ENCODE peak calls at places on chromosomes 7 and 10, in nine cellular contexts. One of them, this sample, is unnamed.

GRCh38 chr7:93910076-93910994 is 4.0 kb downstream of the GNGT1 start:
- DNase-seq in mesothelial cell of epicardium: no peak
- DNase-seq in WERI-Rb-1: no peak
- DNase-seq in lower lobe of right lung: no peak
- DNase-seq in spleen: no peak
- DNase-seq in NB4: no peak
- DNase-seq in fibroblast of the aortic adventitia: peak
- DNase-seq in lower leg skin: no peak
- DNase-seq in WTC11: no peak
- DNase-seq in this sample: no peak

GRCh38 chr10:123796736-123797135 is 94.9 kb downstream of the CPXM2 start:
- DNase-seq in lower leg skin: no peak
- DNase-seq in mesothelial cell of epicardium: no peak
- DNase-seq in NB4: no peak
- DNase-seq in fibroblast of the aortic adventitia: no peak
- DNase-seq in WTC11: no peak
- DNase-seq in WERI-Rb-1: no peak
- DNase-seq in lower lobe of right lung: no peak
- DNase-seq in spleen: no peak
- DNase-seq in this sample: no peak

GRCh38 chr7:105098863-105099515 is 85.0 kb downstream of the KMT2E start:
- DNase-seq in lower lobe of right lung: no peak
- DNase-seq in WERI-Rb-1: no peak
- DNase-seq in NB4: no peak
- DNase-seq in WTC11: no peak
- DNase-seq in lower leg skin: no peak
- DNase-seq in spleen: no peak
- DNase-seq in mesothelial cell of epicardium: no peak
- DNase-seq in fibroblast of the aortic adventitia: no peak
- DNase-seq in this sample: no peak

GRCh38 chr7:43767311-43767710 is 8.8 kb downstream of the BLVRA start:
- DNase-seq in WTC11: no peak
- DNase-seq in mesothelial cell of epicardium: no peak
- DNase-seq in spleen: no peak
- DNase-seq in lower lobe of right lung: no peak
- DNase-seq in NB4: no peak
- DNase-seq in WERI-Rb-1: no peak
- DNase-seq in fibroblast of the aortic adventitia: no peak
- DNase-seq in lower leg skin: no peak
- DNase-seq in this sample: no peak

GRCh38 chr7:95608344-95609173 is 12.2 kb upstream of the PDK4 start:
- DNase-seq in WERI-Rb-1: peak
- DNase-seq in fibroblast of the aortic adventitia: peak
- DNase-seq in lower lobe of right lung: peak
- DNase-seq in spleen: peak
- DNase-seq in NB4: peak
- DNase-seq in lower leg skin: peak
- DNase-seq in WTC11: peak
- DNase-seq in mesothelial cell of epicardium: no peak
- DNase-seq in this sample: no peak

GRCh38 chr7:157896774-157897555 is 560.2 kb downstream of the DNAJB6 start:
- DNase-seq in mesothelial cell of epicardium: no peak
- DNase-seq in lower lobe of right lung: no peak
- DNase-seq in WTC11: no peak
- DNase-seq in NB4: no peak
- DNase-seq in WERI-Rb-1: no peak
- DNase-seq in spleen: no peak
- DNase-seq in lower leg skin: no peak
- DNase-seq in fibroblast of the aortic adventitia: no peak
- DNase-seq in this sample: peak

GRCh38 chr7:19491821-19492452 is 216.9 kb downstream of the POLR1F start:
- DNase-seq in spleen: no peak
- DNase-seq in lower lobe of right lung: no peak
- DNase-seq in WERI-Rb-1: no peak
- DNase-seq in fibroblast of the aortic adventitia: peak
- DNase-seq in NB4: peak
- DNase-seq in WTC11: no peak
- DNase-seq in lower leg skin: no peak
- DNase-seq in mesothelial cell of epicardium: no peak
- DNase-seq in this sample: no peak

GRCh38 chr10:119412244-119412750 is 130.2 kb downstream of the RGS10 start:
- DNase-seq in WERI-Rb-1: no peak
- DNase-seq in lower leg skin: peak
- DNase-seq in spleen: peak
- DNase-seq in fibroblast of the aortic adventitia: peak
- DNase-seq in lower lobe of right lung: peak
- DNase-seq in WTC11: no peak
- DNase-seq in mesothelial cell of epicardium: no peak
- DNase-seq in NB4: no peak
- DNase-seq in this sample: no peak

GRCh38 chr7:49783446-49783845 is 10.0 kb downstream of the VWC2 start:
- DNase-seq in mesothelial cell of epicardium: no peak
- DNase-seq in WTC11: no peak
- DNase-seq in spleen: no peak
- DNase-seq in fibroblast of the aortic adventitia: no peak
- DNase-seq in lower lobe of right lung: no peak
- DNase-seq in lower leg skin: no peak
- DNase-seq in WERI-Rb-1: no peak
- DNase-seq in NB4: no peak
- DNase-seq in this sample: no peak

GRCh38 chr7:47521041-47521795 is 60.7 kb downstream of the TNS3 start:
- DNase-seq in lower lobe of right lung: no peak
- DNase-seq in spleen: peak
- DNase-seq in mesothelial cell of epicardium: no peak
- DNase-seq in lower leg skin: no peak
- DNase-seq in NB4: no peak
- DNase-seq in WERI-Rb-1: no peak
- DNase-seq in WTC11: no peak
- DNase-seq in fibroblast of the aortic adventitia: no peak
- DNase-seq in this sample: peak

GRCh38 chr7:3897430-3898385 is 596.7 kb downstream of the SDK1 start:
- DNase-seq in mesothelial cell of epicardium: no peak
- DNase-seq in fibroblast of the aortic adventitia: peak
- DNase-seq in spleen: no peak
- DNase-seq in WTC11: peak
- DNase-seq in NB4: peak
- DNase-seq in lower lobe of right lung: no peak
- DNase-seq in WERI-Rb-1: peak
- DNase-seq in lower leg skin: no peak
- DNase-seq in this sample: no peak

GRCh38 chr10:122249991-122250750 is 20.9 kb upstream of the BTBD16 start:
- DNase-seq in NB4: no peak
- DNase-seq in mesothelial cell of epicardium: no peak
- DNase-seq in WERI-Rb-1: no peak
- DNase-seq in lower leg skin: no peak
- DNase-seq in WTC11: no peak
- DNase-seq in spleen: peak
- DNase-seq in lower lobe of right lung: no peak
- DNase-seq in fibroblast of the aortic adventitia: no peak
- DNase-seq in this sample: no peak

GRCh38 chr7:150388709-150389531 is 9.8 kb downstream of the ZNF775 start:
- DNase-seq in WERI-Rb-1: peak
- DNase-seq in fibroblast of the aortic adventitia: peak
- DNase-seq in spleen: peak
- DNase-seq in lower lobe of right lung: peak
- DNase-seq in WTC11: no peak
- DNase-seq in lower leg skin: no peak
- DNase-seq in mesothelial cell of epicardium: no peak
- DNase-seq in NB4: peak
- DNase-seq in this sample: no peak

GRCh38 chr7:129906700-129907099 is 46.1 kb downstream of the UBE2H start:
- DNase-seq in NB4: no peak
- DNase-seq in spleen: no peak
- DNase-seq in WERI-Rb-1: no peak
- DNase-seq in mesothelial cell of epicardium: no peak
- DNase-seq in lower lobe of right lung: no peak
- DNase-seq in WTC11: no peak
- DNase-seq in lower leg skin: no peak
- DNase-seq in fibroblast of the aortic adventitia: peak
- DNase-seq in this sample: no peak

GRCh38 chr10:44313706-44314307 is 71.1 kb downstream of the CXCL12 start:
- DNase-seq in NB4: no peak
- DNase-seq in spleen: no peak
- DNase-seq in lower leg skin: no peak
- DNase-seq in WTC11: no peak
- DNase-seq in WERI-Rb-1: no peak
- DNase-seq in fibroblast of the aortic adventitia: no peak
- DNase-seq in mesothelial cell of epicardium: no peak
- DNase-seq in lower lobe of right lung: no peak
- DNase-seq in this sample: no peak

GRCh38 chr7:69813637-69814240 is 215.5 kb downstream of the AUTS2 start:
- DNase-seq in lower leg skin: peak
- DNase-seq in WERI-Rb-1: no peak
- DNase-seq in mesothelial cell of epicardium: no peak
- DNase-seq in spleen: no peak
- DNase-seq in WTC11: no peak
- DNase-seq in lower lobe of right lung: no peak
- DNase-seq in fibroblast of the aortic adventitia: peak
- DNase-seq in NB4: peak
- DNase-seq in this sample: no peak

DNA sequence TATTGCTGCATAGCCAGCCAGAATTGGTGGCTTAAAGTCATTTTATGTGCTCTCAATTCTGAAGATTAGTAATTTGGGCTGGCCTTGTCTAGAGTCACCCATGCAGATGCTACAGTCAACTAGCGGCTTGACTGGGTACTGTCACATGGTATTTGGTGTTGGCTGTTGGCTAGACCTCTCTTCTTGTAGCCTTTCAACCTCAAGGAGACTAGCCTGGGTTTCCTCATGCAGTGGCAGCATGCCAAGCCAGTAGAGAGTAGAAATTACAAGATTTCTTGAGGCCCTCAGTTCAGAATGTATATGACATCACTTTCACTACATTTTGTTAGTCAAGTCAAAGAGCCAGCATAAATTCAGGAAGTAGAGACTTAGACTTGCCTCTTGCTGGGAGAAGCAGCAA is 3.7 kb upstream of the ZNF800 start:
- DNase-seq in lower lobe of right lung: peak
- DNase-seq in WERI-Rb-1: no peak
- DNase-seq in NB4: peak
- DNase-seq in lower leg skin: no peak
- DNase-seq in spleen: no peak
- DNase-seq in fibroblast of the aortic adventitia: peak
- DNase-seq in mesothelial cell of epicardium: no peak
- DNase-seq in WTC11: no peak
- DNase-seq in this sample: no peak
- TF ChIP-seq CTCF in lower lobe of right lung: no peak
- TF ChIP-seq CTCF in WERI-Rb-1: no peak
- TF ChIP-seq CTCF in NB4: no peak
- TF ChIP-seq CTCF in lower leg skin: no peak
- TF ChIP-seq CTCF in spleen: no peak
- TF ChIP-seq CTCF in fibroblast of the aortic adventitia: peak
- TF ChIP-seq CTCF in mesothelial cell of epicardium: no peak
- TF ChIP-seq CTCF in WTC11: no peak
- TF ChIP-seq CTCF in this sample: peak

DNA sequence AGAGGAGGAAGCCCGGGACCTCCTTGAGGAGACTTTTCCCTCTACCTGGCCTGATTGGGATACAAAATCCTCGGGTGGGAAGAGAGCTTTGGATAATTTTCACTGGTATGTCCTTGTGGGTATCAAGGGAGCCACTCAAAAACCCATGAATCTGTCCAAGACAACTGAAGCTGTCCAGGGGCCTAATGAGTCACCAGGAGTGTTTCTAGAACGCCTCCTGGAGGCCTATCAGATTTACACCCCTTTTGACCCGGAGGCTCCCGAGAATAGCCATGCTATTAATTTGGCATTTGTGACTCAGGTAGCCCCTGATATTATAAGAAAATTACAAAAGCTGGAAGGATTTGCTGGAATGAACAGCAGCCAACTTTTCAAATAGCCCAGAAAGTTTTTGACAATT is 38.6 kb downstream of the ZNF25 start:
- DNase-seq in NB4: no peak
- DNase-seq in lower leg skin: no peak
- DNase-seq in lower lobe of right lung: no peak
- DNase-seq in WERI-Rb-1: no peak
- DNase-seq in spleen: no peak
- DNase-seq in fibroblast of the aortic adventitia: no peak
- DNase-seq in mesothelial cell of epicardium: no peak
- DNase-seq in WTC11: no peak
- DNase-seq in this sample: no peak
- TF ChIP-seq CTCF in NB4: no peak
- TF ChIP-seq CTCF in lower leg skin: no peak
- TF ChIP-seq CTCF in lower lobe of right lung: no peak
- TF ChIP-seq CTCF in WERI-Rb-1: no peak
- TF ChIP-seq CTCF in spleen: no peak
- TF ChIP-seq CTCF in fibroblast of the aortic adventitia: no peak
- TF ChIP-seq CTCF in mesothelial cell of epicardium: no peak
- TF ChIP-seq CTCF in WTC11: no peak
- TF ChIP-seq CTCF in this sample: no peak

DNA sequence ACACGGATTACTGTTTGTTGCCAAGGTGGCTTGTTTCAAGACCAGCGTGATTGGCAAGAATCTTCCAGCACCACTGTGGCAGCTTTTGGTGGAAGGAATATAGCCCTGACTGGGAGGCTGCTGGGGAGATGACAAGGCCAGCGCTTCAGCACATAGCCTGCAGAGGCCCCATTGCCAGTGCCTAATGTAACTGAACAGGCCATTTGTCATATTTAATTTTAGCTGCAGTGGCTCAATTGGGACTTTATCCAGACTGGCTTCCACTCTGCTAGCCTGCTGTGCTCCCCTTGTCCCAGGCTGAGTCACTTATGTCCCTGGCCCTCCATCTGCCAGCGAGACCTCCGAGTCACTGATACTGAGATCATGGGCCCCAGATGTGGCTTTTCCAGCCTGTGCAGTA is 483.1 kb downstream of the GALNT17 start:
- DNase-seq in fibroblast of the aortic adventitia: no peak
- DNase-seq in mesothelial cell of epicardium: no peak
- DNase-seq in WTC11: no peak
- DNase-seq in NB4: no peak
- DNase-seq in spleen: no peak
- DNase-seq in lower leg skin: no peak
- DNase-seq in lower lobe of right lung: no peak
- DNase-seq in WERI-Rb-1: peak
- DNase-seq in this sample: no peak
- TF ChIP-seq CTCF in fibroblast of the aortic adventitia: no peak
- TF ChIP-seq CTCF in mesothelial cell of epicardium: no peak
- TF ChIP-seq CTCF in WTC11: no peak
- TF ChIP-seq CTCF in NB4: no peak
- TF ChIP-seq CTCF in spleen: no peak
- TF ChIP-seq CTCF in lower leg skin: no peak
- TF ChIP-seq CTCF in lower lobe of right lung: no peak
- TF ChIP-seq CTCF in WERI-Rb-1: no peak
- TF ChIP-seq CTCF in this sample: peak

GRCh38 chr7:79244482-79244881 is 209.0 kb downstream of the MAGI2 start:
- DNase-seq in fibroblast of the aortic adventitia: no peak
- DNase-seq in spleen: no peak
- DNase-seq in lower leg skin: no peak
- DNase-seq in WERI-Rb-1: no peak
- DNase-seq in WTC11: no peak
- DNase-seq in mesothelial cell of epicardium: no peak
- DNase-seq in lower lobe of right lung: no peak
- DNase-seq in NB4: no peak
- DNase-seq in this sample: no peak

GRCh38 chr7:79241288-79242055 is 212.0 kb downstream of the MAGI2 start:
- DNase-seq in mesothelial cell of epicardium: no peak
- DNase-seq in lower leg skin: no peak
- DNase-seq in fibroblast of the aortic adventitia: peak
- DNase-seq in WTC11: no peak
- DNase-seq in spleen: no peak
- DNase-seq in NB4: no peak
- DNase-seq in lower lobe of right lung: no peak
- DNase-seq in WERI-Rb-1: no peak
- DNase-seq in this sample: no peak

GRCh38 chr7:79240413-79240812 is 213.1 kb downstream of the MAGI2 start:
- DNase-seq in spleen: no peak
- DNase-seq in lower leg skin: no peak
- DNase-seq in mesothelial cell of epicardium: no peak
- DNase-seq in lower lobe of right lung: no peak
- DNase-seq in NB4: no peak
- DNase-seq in fibroblast of the aortic adventitia: no peak
- DNase-seq in WTC11: no peak
- DNase-seq in WERI-Rb-1: no peak
- DNase-seq in this sample: no peak

GRCh38 chr7:79245623-79246249 is 207.7 kb downstream of the MAGI2 start:
- DNase-seq in spleen: no peak
- DNase-seq in WERI-Rb-1: no peak
- DNase-seq in fibroblast of the aortic adventitia: no peak
- DNase-seq in lower lobe of right lung: no peak
- DNase-seq in WTC11: no peak
- DNase-seq in mesothelial cell of epicardium: no peak
- DNase-seq in lower leg skin: no peak
- DNase-seq in NB4: peak
- DNase-seq in this sample: no peak
- TF ChIP-seq CTCF in spleen: no peak
- TF ChIP-seq CTCF in WERI-Rb-1: no peak
- TF ChIP-seq CTCF in fibroblast of the aortic adventitia: no peak
- TF ChIP-seq CTCF in lower lobe of right lung: no peak
- TF ChIP-seq CTCF in WTC11: no peak
- TF ChIP-seq CTCF in mesothelial cell of epicardium: no peak
- TF ChIP-seq CTCF in lower leg skin: no peak
- TF ChIP-seq CTCF in NB4: no peak
- TF ChIP-seq CTCF in this sample: no peak

This sample was measured in chondrocyte.